ENCODE peak calls at places on chromosomes 7 and 10, in ten cellular contexts. K is activated CD4-positive, alpha-beta T cell treated with anti-CD3 and anti-CD28 coated beads for 48 hours; T is NCI-H774; O is left cardiac atrium; Q is cardiac fibroblast; Z is NCI-H446; D is foreskin fibroblast; J is CD8-positive, alpha-beta T cell; A is NCI-H460; E is HFFc6. H is an unnamed sample.

GRCh38 chr7:97770845-97771244 is 39.0 kb downstream of the TAC1 start:
- DNase-seq in K (no peak), T (no peak), O (no peak), Q (no peak), Z (no peak), D (no peak), J (no peak), A (peak), E (no peak), H (no peak)

GRCh38 chr10:131949041-131949862 is 32.5 kb downstream of the BNIP3 start:
- DNase-seq in K (no peak), T (no peak), O (no peak), Q (no peak), Z (no peak), D (no peak), J (no peak), A (no peak), E (no peak), H (no peak)

GRCh38 chr7:155090647-155091046 is 20.5 kb downstream of the HTR5A start:
- DNase-seq in K (peak), T (no peak), O (no peak), Q (no peak), Z (no peak), D (no peak), J (no peak), A (no peak), E (no peak), H (no peak)

GRCh38 chr7:35482231-35482630 is 212.7 kb downstream of the HERPUD2 start:
- DNase-seq in K (no peak), T (no peak), O (no peak), Q (no peak), Z (no peak), D (no peak), J (no peak), A (no peak), E (no peak), H (no peak)

GRCh38 chr10:73410897-73411296 is 3.0 kb downstream of the ANXA7 start:
- DNase-seq in K (no peak), T (no peak), O (no peak), Q (no peak), Z (no peak), D (no peak), J (no peak), A (no peak), E (no peak), H (no peak)

GRCh38 chr7:90768301-90768700 is 172.2 kb downstream of the CDK14 start:
- DNase-seq in K (no peak), T (no peak), O (no peak), Q (no peak), Z (peak), D (no peak), J (no peak), A (no peak), E (no peak), H (no peak)

GRCh38 chr7:143269254-143269653 is 6.0 kb downstream of the GSTK1 start:
- DNase-seq in K (no peak), T (no peak), O (no peak), Q (no peak), Z (no peak), D (no peak), J (no peak), A (no peak), E (no peak), H (no peak)

GRCh38 chr10:8056891-8057331 is 2.4 kb downstream of the GATA3 start:
- DNase-seq in K (peak), T (no peak), O (no peak), Q (no peak), Z (no peak), D (no peak), J (peak), A (no peak), E (no peak), H (no peak)

GRCh38 chr7:37372750-37373149 is 75.9 kb downstream of the ELMO1 start:
- DNase-seq in K (no peak), T (no peak), O (no peak), Q (no peak), Z (no peak), D (no peak), J (no peak), A (no peak), E (no peak), H (no peak)

GRCh38 chr7:64223366-64223765 is 4.9 kb upstream of the ZNF679 start:
- DNase-seq in K (no peak), T (no peak), O (no peak), Q (no peak), Z (no peak), D (no peak), J (no peak), A (no peak), E (no peak), H (no peak)

GRCh38 chr7:21791046-21791445 is 154.7 kb downstream of the CDCA7L start:
- DNase-seq in K (no peak), T (no peak), O (no peak), Q (no peak), Z (no peak), D (no peak), J (no peak), A (no peak), E (no peak), H (no peak)

GRCh38 chr10:62396864-62397263 is 22.7 kb downstream of the ZNF365 start:
- DNase-seq in K (no peak), T (no peak), O (no peak), Q (no peak), Z (no peak), D (no peak), J (no peak), A (no peak), E (no peak), H (no peak)

GRCh38 chr7:37921340-37921805 is 933 bp downstream of the EPDR1 start:
- DNase-seq in K (peak), T (no peak), O (peak), Q (no peak), Z (peak), D (peak), J (peak), A (peak), E (no peak), H (peak)

GRCh38 chr7:32275216-32275979 is 205.2 kb upstream of the PDE1C start:
- DNase-seq in K (no peak), T (no peak), O (no peak), Q (no peak), Z (no peak), D (no peak), J (no peak), A (no peak), E (no peak), H (no peak)

GRCh38 chr7:54242776-54243175 is 299.4 kb upstream of the VSTM2A start:
- DNase-seq in K (no peak), T (no peak), O (no peak), Q (no peak), Z (no peak), D (no peak), J (no peak), A (no peak), E (no peak), H (no peak)

GRCh38 chr7:22173884-22174573 is 182.9 kb downstream of the RAPGEF5 start:
- DNase-seq in K (peak), T (no peak), O (no peak), Q (no peak), Z (no peak), D (no peak), J (peak), A (no peak), E (no peak), H (no peak)